ENCODE peak calls at places on chromosomes 6 and 20, in seven cellular contexts. One of them, this sample, is unnamed.

GRCh38 chr6:108781419-108782110 is 66.7 kb upstream of the ARMC2 start:
- DNase-seq in ovary: peak; percentile 27
- DNase-seq in germinal center: no peak
- DNase-seq in stimulated activated CD4-positive, alpha-beta T cell treated with anti-CD3 and anti-CD28 coated beads, TNF-alpha, amount 100 ng/mL, for 1 hour: no peak
- DNase-seq in NCI-H226: no peak
- DNase-seq in aorta: no peak
- DNase-seq in stomach: no peak
- DNase-seq in this sample: no peak

GRCh38 chr6:43122146-43122545 is 46.0 kb downstream of the PTK7 start:
- DNase-seq in aorta: peak; percentile 58
- DNase-seq in germinal center: no peak
- DNase-seq in NCI-H226: no peak
- DNase-seq in stimulated activated CD4-positive, alpha-beta T cell treated with anti-CD3 and anti-CD28 coated beads, TNF-alpha, amount 100 ng/mL, for 1 hour: no peak
- DNase-seq in ovary: no peak
- DNase-seq in stomach: no peak
- DNase-seq in this sample: no peak

GRCh38 chr6:149924206-149924932 is 1.4 kb upstream of the RAET1G start:
- DNase-seq in stimulated activated CD4-positive, alpha-beta T cell treated with anti-CD3 and anti-CD28 coated beads, TNF-alpha, amount 100 ng/mL, for 1 hour: no peak
- DNase-seq in ovary: no peak
- DNase-seq in NCI-H226: no peak
- DNase-seq in germinal center: no peak
- DNase-seq in aorta: peak; percentile 42
- DNase-seq in stomach: no peak
- DNase-seq in this sample: no peak

GRCh38 chr20:34389206-34389953 is 26.3 kb downstream of the ITCH start:
- DNase-seq in germinal center: no peak
- DNase-seq in stimulated activated CD4-positive, alpha-beta T cell treated with anti-CD3 and anti-CD28 coated beads, TNF-alpha, amount 100 ng/mL, for 1 hour: no peak
- DNase-seq in aorta: no peak
- DNase-seq in stomach: no peak
- DNase-seq in ovary: no peak
- DNase-seq in NCI-H226: no peak
- DNase-seq in this sample: no peak

GRCh38 chr20:25238319-25239037 is 9.4 kb upstream of the PYGB start:
- DNase-seq in NCI-H226: no peak
- DNase-seq in stomach: no peak
- DNase-seq in germinal center: no peak
- DNase-seq in stimulated activated CD4-positive, alpha-beta T cell treated with anti-CD3 and anti-CD28 coated beads, TNF-alpha, amount 100 ng/mL, for 1 hour: no peak
- DNase-seq in ovary: no peak
- DNase-seq in aorta: no peak
- DNase-seq in this sample: no peak

GRCh38 chr6:22146581-22147468 is 150.0 kb downstream of the PRL start:
- DNase-seq in stimulated activated CD4-positive, alpha-beta T cell treated with anti-CD3 and anti-CD28 coated beads, TNF-alpha, amount 100 ng/mL, for 1 hour: no peak
- DNase-seq in germinal center: no peak
- DNase-seq in ovary: no peak
- DNase-seq in stomach: no peak
- DNase-seq in aorta: no peak
- DNase-seq in NCI-H226: no peak
- DNase-seq in this sample: no peak

GRCh38 chr20:63538204-63539091 is 1.3 kb upstream of the PTK6 start:
- DNase-seq in aorta: no peak
- DNase-seq in ovary: no peak
- DNase-seq in stimulated activated CD4-positive, alpha-beta T cell treated with anti-CD3 and anti-CD28 coated beads, TNF-alpha, amount 100 ng/mL, for 1 hour: no peak
- DNase-seq in germinal center: no peak
- DNase-seq in NCI-H226: peak; percentile 34
- DNase-seq in stomach: peak; percentile 96
- DNase-seq in this sample: no peak

GRCh38 chr20:8782804-8783203 is 286.1 kb upstream of the PLCB4 start:
- DNase-seq in germinal center: no peak
- DNase-seq in stimulated activated CD4-positive, alpha-beta T cell treated with anti-CD3 and anti-CD28 coated beads, TNF-alpha, amount 100 ng/mL, for 1 hour: no peak
- DNase-seq in ovary: no peak
- DNase-seq in NCI-H226: no peak
- DNase-seq in stomach: no peak
- DNase-seq in aorta: no peak
- DNase-seq in this sample: no peak

GRCh38 chr6:144285798-144286502 is 815 bp downstream of the UTRN start:
- DNase-seq in stimulated activated CD4-positive, alpha-beta T cell treated with anti-CD3 and anti-CD28 coated beads, TNF-alpha, amount 100 ng/mL, for 1 hour: no peak
- DNase-seq in stomach: peak; percentile 74
- DNase-seq in germinal center: peak; percentile 41
- DNase-seq in ovary: peak; percentile 63
- DNase-seq in aorta: peak; percentile 91
- DNase-seq in NCI-H226: peak; percentile 17
- DNase-seq in this sample: peak; percentile 19

GRCh38 chr6:5693588-5693987 is 313.1 kb downstream of the NRN1 start:
- DNase-seq in stomach: no peak
- DNase-seq in stimulated activated CD4-positive, alpha-beta T cell treated with anti-CD3 and anti-CD28 coated beads, TNF-alpha, amount 100 ng/mL, for 1 hour: no peak
- DNase-seq in ovary: no peak
- DNase-seq in NCI-H226: no peak
- DNase-seq in aorta: no peak
- DNase-seq in germinal center: no peak
- DNase-seq in this sample: no peak

GRCh38 chr20:62206388-62206775 is 13.7 kb downstream of the HRH3 start:
- DNase-seq in germinal center: no peak
- DNase-seq in ovary: no peak
- DNase-seq in stimulated activated CD4-positive, alpha-beta T cell treated with anti-CD3 and anti-CD28 coated beads, TNF-alpha, amount 100 ng/mL, for 1 hour: no peak
- DNase-seq in NCI-H226: no peak
- DNase-seq in aorta: no peak
- DNase-seq in stomach: no peak
- DNase-seq in this sample: no peak

GRCh38 chr20:38725959-38726848 is 1.9 kb downstream of the SLC32A1 start:
- DNase-seq in NCI-H226: no peak
- DNase-seq in stimulated activated CD4-positive, alpha-beta T cell treated with anti-CD3 and anti-CD28 coated beads, TNF-alpha, amount 100 ng/mL, for 1 hour: no peak
- DNase-seq in germinal center: peak; percentile 47
- DNase-seq in aorta: peak; percentile 78
- DNase-seq in ovary: no peak
- DNase-seq in stomach: peak; percentile 33
- DNase-seq in this sample: no peak

GRCh38 chr6:116975600-116975999 is 98.6 kb downstream of the RFX6 start:
- DNase-seq in ovary: no peak
- DNase-seq in stomach: no peak
- DNase-seq in germinal center: no peak
- DNase-seq in NCI-H226: peak; percentile 34
- DNase-seq in aorta: no peak
- DNase-seq in stimulated activated CD4-positive, alpha-beta T cell treated with anti-CD3 and anti-CD28 coated beads, TNF-alpha, amount 100 ng/mL, for 1 hour: no peak
- DNase-seq in this sample: no peak

GRCh38 chr6:86937219-86938079 is at the start of gene HTR1E:
- DNase-seq in stomach: peak; percentile 79
- DNase-seq in stimulated activated CD4-positive, alpha-beta T cell treated with anti-CD3 and anti-CD28 coated beads, TNF-alpha, amount 100 ng/mL, for 1 hour: no peak
- DNase-seq in ovary: peak; percentile 63
- DNase-seq in aorta: peak; percentile 69
- DNase-seq in NCI-H226: no peak
- DNase-seq in germinal center: peak; percentile 29
- DNase-seq in this sample: no peak

GRCh38 chr20:18625907-18626655 is 38.2 kb downstream of the DTD1 start:
- DNase-seq in stimulated activated CD4-positive, alpha-beta T cell treated with anti-CD3 and anti-CD28 coated beads, TNF-alpha, amount 100 ng/mL, for 1 hour: no peak
- DNase-seq in aorta: no peak
- DNase-seq in germinal center: no peak
- DNase-seq in stomach: no peak
- DNase-seq in ovary: no peak
- DNase-seq in NCI-H226: no peak
- DNase-seq in this sample: no peak

GRCh38 chr6:11732036-11732545 is 46.5 kb downstream of the ADTRP start:
- DNase-seq in stimulated activated CD4-positive, alpha-beta T cell treated with anti-CD3 and anti-CD28 coated beads, TNF-alpha, amount 100 ng/mL, for 1 hour: no peak
- DNase-seq in aorta: peak; percentile 90
- DNase-seq in germinal center: peak; percentile 23
- DNase-seq in ovary: no peak
- DNase-seq in stomach: peak; percentile 34
- DNase-seq in NCI-H226: no peak
- DNase-seq in this sample: no peak

GRCh38 chr20:41889871-41890224 is 271.7 kb upstream of the CHD6 start:
- DNase-seq in NCI-H226: no peak
- DNase-seq in ovary: no peak
- DNase-seq in stomach: no peak
- DNase-seq in stimulated activated CD4-positive, alpha-beta T cell treated with anti-CD3 and anti-CD28 coated beads, TNF-alpha, amount 100 ng/mL, for 1 hour: no peak
- DNase-seq in aorta: no peak
- DNase-seq in germinal center: no peak
- DNase-seq in this sample: no peak

GRCh38 chr20:47456952-47457724 is 44.5 kb upstream of the NCOA3 start:
- DNase-seq in aorta: no peak
- DNase-seq in NCI-H226: peak; percentile 76
- DNase-seq in stomach: no peak
- DNase-seq in stimulated activated CD4-positive, alpha-beta T cell treated with anti-CD3 and anti-CD28 coated beads, TNF-alpha, amount 100 ng/mL, for 1 hour: no peak
- DNase-seq in germinal center: no peak
- DNase-seq in ovary: no peak
- DNase-seq in this sample: no peak

GRCh38 chr6:22113046-22113766 is 183.6 kb downstream of the PRL start:
- DNase-seq in aorta: no peak
- DNase-seq in NCI-H226: peak; percentile 95
- DNase-seq in stomach: no peak
- DNase-seq in stimulated activated CD4-positive, alpha-beta T cell treated with anti-CD3 and anti-CD28 coated beads, TNF-alpha, amount 100 ng/mL, for 1 hour: no peak
- DNase-seq in germinal center: no peak
- DNase-seq in ovary: peak; percentile 63
- DNase-seq in this sample: no peak

GRCh38 chr20:17795003-17795402 is 95.2 kb downstream of the BANF2 start:
- DNase-seq in stomach: no peak
- DNase-seq in ovary: no peak
- DNase-seq in germinal center: no peak
- DNase-seq in stimulated activated CD4-positive, alpha-beta T cell treated with anti-CD3 and anti-CD28 coated beads, TNF-alpha, amount 100 ng/mL, for 1 hour: no peak
- DNase-seq in NCI-H226: no peak
- DNase-seq in aorta: no peak
- DNase-seq in this sample: no peak

GRCh38 chr6:32298632-32299336 is 72.9 kb downstream of the TSBP1 start:
- DNase-seq in NCI-H226: no peak
- DNase-seq in germinal center: no peak
- DNase-seq in stomach: no peak
- DNase-seq in aorta: no peak
- DNase-seq in stimulated activated CD4-positive, alpha-beta T cell treated with anti-CD3 and anti-CD28 coated beads, TNF-alpha, amount 100 ng/mL, for 1 hour: no peak
- DNase-seq in ovary: no peak
- DNase-seq in this sample: no peak